ENCODE peak calls at places on chromosomes 7 and 10, in four cellular contexts. B, Q, P and L are unnamed samples.

GRCh38 chr7:2738766-2739549 is 51.0 kb downstream of the AMZ1 start:
- DNase-seq in P (no peak), B (no peak), Q (no peak), L (peak)

GRCh38 chr10:13945760-13946460 is 359.1 kb downstream of the PRPF18 start:
- DNase-seq in B (no peak), P (no peak), Q (no peak), L (no peak)

GRCh38 chr7:33916357-33917081 is 11.2 kb downstream of the BMPER start:
- DNase-seq in P (no peak), B (no peak), Q (no peak), L (no peak)

GRCh38 chr7:38321515-38321944 is 48.1 kb upstream of the TARP start:
- DNase-seq in B (peak), Q (no peak), P (no peak), L (no peak)

GRCh38 chr7:25642849-25643248 is 414.6 kb upstream of the NPVF start:
- DNase-seq in B (no peak), P (no peak), Q (no peak), L (no peak)

GRCh38 chr10:27192284-27192683 is 37.1 kb downstream of the MASTL start:
- DNase-seq in B (peak), P (no peak), Q (no peak), L (no peak)

GRCh38 chr10:122051609-122052385 is 62.8 kb downstream of the TACC2 start:
- DNase-seq in B (peak), Q (no peak), P (no peak), L (no peak)

GRCh38 chr7:129684777-129685176 is 73.3 kb downstream of the NRF1 start:
- DNase-seq in B (no peak), P (no peak), Q (no peak), L (no peak)